ENCODE peak calls at places on chromosomes 2 and 18, in five cellular contexts. X, G, Z, W and J are unnamed samples. For H3K4me1, the result is how much of the 10 kb centered on the place peaks cover.

GRCh38 chr2:227939271-227940027 is 68.0 kb downstream of the DAW1 start:
- DNase-seq in X (peak), Z (no peak), W (no peak), G (no peak), J (no peak)

GRCh38 chr2:222024934-222025890 is 273.6 kb downstream of the PAX3 start:
- DNase-seq in X (peak), Z (no peak), W (no peak), G (no peak), J (no peak)

GRCh38 chr18:8745355-8746014 is 40.1 kb downstream of the MTCL1 start:
- DNase-seq in Z (no peak), G (no peak), W (no peak), X (no peak), J (no peak)

GRCh38 chr2:218501665-218502064 is 66.5 kb downstream of the USP37 start:
- DNase-seq in Z (no peak), X (no peak), G (no peak), W (no peak), J (no peak)

GRCh38 chr2:186543561-186544131 is 46.2 kb upstream of the ITGAV start:
- DNase-seq in Z (no peak), X (peak), G (no peak), W (no peak), J (no peak)

GRCh38 chr2:15892575-15892974 is 47.8 kb upstream of the MYCN start:
- DNase-seq in Z (no peak), X (no peak), G (no peak), W (no peak), J (no peak)

GRCh38 chr2:71454221-71455010 is 1.1 kb downstream of the DYSF start:
- DNase-seq in Z (no peak), X (no peak), G (peak), W (no peak), J (peak)

GRCh38 chr2:29583548-29584121 is 337.8 kb downstream of the ALK start:
- DNase-seq in Z (no peak), G (no peak), X (no peak), W (no peak), J (no peak)

GRCh38 chr18:12883003-12883683 is 894 bp downstream of the PTPN2 start:
- DNase-seq in X (no peak), Z (peak), G (no peak), W (no peak), J (no peak)

GRCh38 chr2:36059684-36060083 is 295.9 kb upstream of the CRIM1 start:
- DNase-seq in Z (no peak), X (no peak), W (no peak), G (no peak), J (no peak)

GRCh38 chr2:12965540-12966269 is 249.0 kb downstream of the TRIB2 start:
- DNase-seq in W (no peak), X (no peak), Z (no peak), G (no peak), J (no peak)

GRCh38 chr2:119218478-119219064 is 5.1 kb upstream of the STEAP3 start:
- DNase-seq in X (peak), W (peak), G (peak), Z (peak), J (peak)

GRCh38 chr18:34039194-34039593 is 185.5 kb downstream of the NOL4 start:
- DNase-seq in W (no peak), G (no peak), Z (no peak), X (no peak), J (no peak)

GRCh38 chr2:125745514-125745913 is 910.4 kb upstream of the GYPC start:
- DNase-seq in W (no peak), G (no peak), Z (no peak), X (peak), J (no peak)

GRCh38 chr2:38017836-38018235 is 58.1 kb downstream of the CYP1B1 start:
- DNase-seq in G (no peak), W (no peak), X (no peak), Z (no peak), J (no peak)

GRCh38 chr2:171574149-171574795 is 52.0 kb downstream of the CYBRD1 start:
- DNase-seq in G (peak), X (peak), W (peak), Z (peak), J (peak)

GRCh38 chr2:17736989-17737388 is 16.6 kb downstream of the SMC6 start:
- DNase-seq in W (no peak), Z (no peak), X (no peak), G (no peak), J (no peak)

GRCh38 chr2:105873721-105874120 is 129.0 kb downstream of the NCK2 start:
- DNase-seq in G (no peak), X (peak), Z (no peak), W (no peak), J (no peak)

GRCh38 chr2:224086226-224086911 is 47.3 kb upstream of the SERPINE2 start:
- DNase-seq in Z (no peak), W (no peak), G (no peak), X (peak), J (no peak)

GRCh38 chr2:1627628-1628371 is 116.5 kb downstream of the PXDN start:
- DNase-seq in W (no peak), G (no peak), X (no peak), Z (no peak), J (peak)

DNA sequence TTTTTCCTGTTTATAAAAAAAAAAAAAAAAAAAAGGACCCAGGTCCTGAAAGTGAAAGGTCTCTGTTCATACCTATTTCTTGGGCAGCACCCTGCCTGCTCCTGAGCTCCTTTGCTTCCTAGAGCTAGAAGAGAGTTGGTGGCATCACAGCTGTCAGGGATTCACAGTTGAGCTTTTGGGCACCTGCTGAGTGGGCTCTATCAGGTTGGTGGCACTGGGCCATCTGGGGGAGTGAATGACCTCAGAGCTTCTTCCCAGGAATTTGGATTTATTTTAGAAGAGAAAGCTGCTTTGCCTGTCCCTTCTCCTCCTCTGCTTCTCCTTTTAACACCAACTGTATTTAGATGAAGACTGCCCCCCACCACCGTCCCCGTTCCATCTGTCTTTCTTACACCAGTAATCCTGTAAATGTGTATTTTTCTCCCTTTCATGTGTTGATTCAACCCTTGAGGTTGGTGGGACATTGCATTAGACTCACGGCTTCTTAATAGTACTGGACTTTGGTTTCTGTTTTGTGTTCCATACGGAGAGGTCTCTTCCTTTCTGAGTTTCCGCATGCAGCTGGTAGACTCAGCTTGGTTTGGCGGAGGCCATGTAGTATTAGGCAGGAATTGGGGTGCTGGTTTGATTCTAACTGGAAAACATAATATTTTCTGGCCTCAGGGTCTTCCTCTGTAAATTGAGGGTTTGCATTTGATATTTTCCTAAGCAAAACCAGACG is 7.6 kb upstream of the MGAT5 start:
- DNase-seq in W (no peak), X (no peak), Z (no peak), G (no peak), J (no peak)
- H3K27ac ChIP-seq in W (no peak), X (no peak), Z (peak), G (no peak), J (peak)

GRCh38 chr2:178005756-178006155 is 66.8 kb downstream of the PDE11A start:
- DNase-seq in W (no peak), G (no peak), X (no peak), Z (no peak), J (no peak)
- H3K4me1 ChIP-seq in W (under half), G (under half), X (under half), Z (under half), J (under half)

DNA sequence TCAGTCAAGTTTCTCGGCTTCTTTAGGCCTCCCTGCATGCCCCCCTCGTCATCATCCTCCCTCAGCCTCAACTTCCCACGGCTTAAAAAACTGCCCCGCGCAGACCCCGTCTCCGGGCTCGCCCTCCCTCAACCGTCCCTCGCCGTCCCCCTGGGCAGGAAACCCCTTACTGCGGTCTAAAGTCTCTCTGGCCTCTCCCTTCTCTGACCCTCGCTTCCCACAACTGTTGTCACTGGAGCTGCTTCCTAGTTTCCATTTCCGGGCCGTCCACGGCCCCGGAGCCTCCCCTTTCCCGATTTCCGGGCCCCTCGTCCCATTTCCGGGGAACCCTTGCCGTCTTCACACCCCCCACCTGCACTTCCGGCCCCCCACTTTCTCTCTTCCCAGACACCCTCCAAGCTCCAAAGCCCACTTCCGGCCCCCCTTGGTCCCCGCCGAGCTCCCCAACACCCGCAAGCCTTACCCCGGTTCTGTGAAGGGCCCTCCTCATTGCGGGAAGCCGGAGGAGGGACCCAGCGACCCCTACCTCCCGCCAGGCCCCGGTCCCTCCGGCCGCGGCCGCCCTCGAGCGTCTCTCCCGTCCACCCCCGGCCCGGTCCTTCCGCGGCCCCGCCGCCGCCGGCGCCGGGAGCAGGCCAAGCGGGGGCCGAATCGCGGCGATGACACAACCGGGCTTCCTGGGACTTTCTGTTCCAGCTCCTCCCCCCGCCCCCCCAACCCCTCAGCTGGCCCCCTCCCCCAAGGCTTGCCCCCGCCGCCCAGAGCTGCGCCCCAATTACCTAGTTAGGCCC is 513 bp downstream of the TRIP12 start:
- DNase-seq in Z (peak), X (peak), G (peak), W (peak), J (peak)
- TF ChIP-seq POLR2A in Z (no peak), X (no peak), G (no peak), W (no peak), J (no peak)

DNA sequence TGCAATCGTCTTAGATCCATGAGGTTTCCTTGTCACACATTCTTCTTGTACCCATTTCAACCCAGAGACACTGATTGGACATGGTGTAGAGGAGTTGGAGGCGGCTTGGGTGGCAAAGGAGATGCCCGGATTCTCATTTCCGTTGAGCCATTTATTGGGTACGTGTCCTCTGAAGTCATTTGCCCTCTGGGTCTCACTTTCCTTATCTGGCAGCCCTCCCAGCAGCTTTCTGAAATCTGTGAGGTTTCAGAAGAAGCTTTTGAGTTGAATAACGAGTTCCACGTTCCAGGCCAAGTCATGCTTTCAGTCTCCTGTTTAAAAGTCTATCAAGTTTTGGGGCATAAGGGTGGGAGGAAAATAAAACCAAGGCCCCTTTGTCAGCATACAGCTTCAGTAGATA is 117.2 kb downstream of the MGAT5 start:
- DNase-seq in X (no peak), W (no peak), Z (no peak), G (no peak), J (no peak)
- H3K27ac ChIP-seq in X (no peak), W (no peak), Z (no peak), G (no peak), J (no peak)